ENCODE peak calls at places on chromosomes 13 and 19, in five cellular contexts. C is body of pancreas, U is WTC11, N is ascending aorta, M is stomach. Q is an unnamed sample.

GRCh38 chr13:34733720-34734119 is 208.3 kb upstream of the NBEA start:
- DNase-seq in C (no peak), U (no peak), N (no peak), M (no peak), Q (peak)

GRCh38 chr13:51689597-51689996 is 105.3 kb downstream of the WDFY2 start:
- DNase-seq in C (no peak), U (no peak), N (no peak), M (no peak), Q (peak)

GRCh38 chr19:489418-490196 is 6.7 kb upstream of the MADCAM1 start:
- DNase-seq in C (no peak), U (peak), N (no peak), M (no peak), Q (peak)

GRCh38 chr13:79782541-79783216 is 301.7 kb downstream of the NDFIP2 start:
- DNase-seq in C (peak), U (peak), N (no peak), M (peak), Q (peak)

GRCh38 chr19:15680923-15681322 is 8.0 kb downstream of the CYP4F12 start:
- DNase-seq in C (no peak), U (no peak), N (no peak), M (no peak), Q (no peak)

GRCh38 chr19:49438261-49438660 is 3.1 kb downstream of the SLC17A7 start:
- DNase-seq in C (no peak), U (no peak), N (no peak), M (no peak), Q (no peak)

GRCh38 chr13:49633687-49634086 is 5.4 kb downstream of the ARL11 start:
- DNase-seq in C (no peak), U (no peak), N (no peak), M (no peak), Q (no peak)

GRCh38 chr13:77339408-77339807 is 12.5 kb upstream of the MYCBP2 start:
- DNase-seq in C (no peak), U (no peak), N (no peak), M (no peak), Q (no peak)

GRCh38 chr13:99384468-99384867 is 77.3 kb upstream of the GPR183 start:
- DNase-seq in C (no peak), U (no peak), N (no peak), M (no peak), Q (no peak)

GRCh38 chr13:25890671-25891212 is 161.1 kb downstream of the SHISA2 start:
- DNase-seq in C (no peak), U (no peak), N (no peak), M (no peak), Q (peak)

GRCh38 chr19:21586341-21587116 is 81.1 kb downstream of the ZNF429 start:
- DNase-seq in C (peak), U (no peak), N (no peak), M (peak), Q (no peak)

GRCh38 chr13:113401452-113402415 is 37.8 kb upstream of the GRTP1 start:
- DNase-seq in C (no peak), U (peak), N (no peak), M (no peak), Q (no peak)

DNA sequence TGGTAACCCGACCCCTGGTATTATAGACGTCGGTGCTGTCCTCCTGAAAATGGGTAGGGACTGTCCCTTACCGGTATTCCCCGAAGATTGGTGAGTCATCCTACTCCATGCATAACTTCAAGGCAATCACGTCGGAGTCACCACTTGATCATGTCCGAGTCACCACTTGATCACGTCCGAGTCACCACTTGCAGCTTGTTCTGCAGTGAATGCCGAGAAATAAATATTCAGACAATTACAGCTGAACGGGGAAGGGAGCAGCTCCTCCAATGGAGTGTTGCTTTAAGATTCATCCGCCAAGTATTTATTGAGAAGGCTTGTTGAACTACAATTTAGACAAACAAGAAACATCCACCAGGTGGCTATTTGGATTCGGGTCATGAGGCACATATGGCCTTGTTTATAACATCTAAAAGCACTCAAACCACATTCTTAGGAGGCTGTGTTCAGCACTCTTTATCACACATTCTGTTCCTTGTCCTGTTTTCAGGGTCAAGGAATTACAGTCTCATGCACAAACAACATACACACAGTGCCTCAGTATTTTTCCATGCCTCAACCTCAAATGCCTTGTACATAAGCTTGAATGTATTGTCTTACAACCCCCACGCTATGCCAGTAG is 43.1 kb downstream of the ZNF726 start:
- DNase-seq in C (no peak), U (no peak), N (no peak), M (no peak), Q (peak)
- TF ChIP-seq CTCF in C (no peak), U (no peak), N (no peak), M (no peak), Q (no peak)

GRCh38 chr19:7366701-7367420 is 18.1 kb downstream of the ARHGEF18 start:
- DNase-seq in C (no peak), U (no peak), N (no peak), M (no peak), Q (peak)

GRCh38 chr19:7360393-7360984 is 11.8 kb downstream of the ARHGEF18 start:
- DNase-seq in C (no peak), U (no peak), N (no peak), M (no peak), Q (peak)

GRCh38 chr19:7358102-7358597 is 9.4 kb downstream of the ARHGEF18 start:
- DNase-seq in C (no peak), U (no peak), N (no peak), M (no peak), Q (no peak)

GRCh38 chr19:7368456-7368855 is 19.7 kb downstream of the ARHGEF18 start:
- DNase-seq in C (peak), U (no peak), N (no peak), M (no peak), Q (peak)

GRCh38 chr19:7363225-7363624 is 14.5 kb downstream of the ARHGEF18 start:
- DNase-seq in C (no peak), U (no peak), N (no peak), M (no peak), Q (no peak)
- TF ChIP-seq CTCF in C (no peak), U (no peak), N (no peak), M (no peak), Q (no peak)

DNA sequence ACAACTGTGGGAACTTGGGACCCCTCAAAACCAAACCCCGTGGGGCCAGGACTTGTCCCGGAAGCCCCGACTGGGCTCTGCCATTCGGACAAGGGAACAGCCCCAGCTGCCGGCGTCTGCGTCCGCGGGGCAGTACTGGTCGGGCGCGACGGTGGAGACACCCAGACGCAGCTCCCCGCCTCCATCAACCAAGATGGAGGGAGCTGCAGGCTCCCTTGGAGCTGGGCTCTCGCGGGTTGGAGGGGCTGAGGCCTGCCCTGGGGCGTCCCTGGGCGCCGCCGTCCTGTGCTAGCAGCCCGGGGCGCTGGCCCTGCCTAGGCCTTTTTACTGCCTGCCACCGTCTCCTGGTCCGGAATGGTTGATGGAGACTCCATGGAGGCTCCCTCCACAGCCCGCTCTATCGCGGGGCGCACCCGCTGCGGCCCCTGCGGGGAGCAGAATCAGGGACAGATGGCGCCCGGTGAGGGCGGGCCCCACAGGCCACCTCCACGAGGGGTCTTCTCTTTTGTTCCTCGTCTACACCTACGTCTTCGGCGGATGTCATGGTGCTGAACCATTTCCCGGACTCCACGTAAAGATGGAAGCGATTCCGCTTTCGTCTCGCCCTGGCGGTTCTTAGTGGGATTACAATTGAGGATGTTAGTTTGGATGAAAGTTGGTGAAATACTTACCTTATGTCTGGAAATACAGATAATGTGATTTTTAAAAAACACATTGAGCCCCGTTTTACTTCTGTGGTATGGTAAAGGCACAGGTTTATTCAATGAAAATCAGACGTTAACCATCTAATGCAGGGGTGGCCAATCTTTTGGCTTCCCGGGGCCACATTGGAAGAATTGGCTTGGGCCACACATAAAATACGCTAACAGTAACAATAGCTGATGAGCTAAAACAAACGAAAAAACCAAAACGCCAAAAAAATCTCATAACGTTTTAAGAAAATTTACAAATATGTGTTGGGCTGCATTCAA is 1.2 kb upstream of the ZMYM5 start:
- DNase-seq in C (peak), U (peak), N (no peak), M (peak), Q (peak)
- TF ChIP-seq CTCF in C (peak), U (peak), N (peak), M (peak), Q (peak)

GRCh38 chr19:12657966-12658365 is 8.6 kb downstream of the MAN2B1 start:
- DNase-seq in C (no peak), U (no peak), N (no peak), M (no peak), Q (no peak)
- TF ChIP-seq CTCF in C (no peak), U (no peak), N (no peak), M (no peak), Q (no peak)

GRCh38 chr19:5289060-5289990 is 51.3 kb downstream of the PTPRS start:
- DNase-seq in C (no peak), U (no peak), N (no peak), M (no peak), Q (no peak)
- TF ChIP-seq CTCF in C (no peak), U (no peak), N (no peak), M (no peak), Q (no peak)

GRCh38 chr13:89212186-89212585 is 1541.0 kb downstream of the SLITRK5 start:
- DNase-seq in C (no peak), U (no peak), N (no peak), M (no peak), Q (no peak)
- TF ChIP-seq CTCF in C (no peak), U (no peak), N (no peak), M (no peak), Q (no peak)

DNA sequence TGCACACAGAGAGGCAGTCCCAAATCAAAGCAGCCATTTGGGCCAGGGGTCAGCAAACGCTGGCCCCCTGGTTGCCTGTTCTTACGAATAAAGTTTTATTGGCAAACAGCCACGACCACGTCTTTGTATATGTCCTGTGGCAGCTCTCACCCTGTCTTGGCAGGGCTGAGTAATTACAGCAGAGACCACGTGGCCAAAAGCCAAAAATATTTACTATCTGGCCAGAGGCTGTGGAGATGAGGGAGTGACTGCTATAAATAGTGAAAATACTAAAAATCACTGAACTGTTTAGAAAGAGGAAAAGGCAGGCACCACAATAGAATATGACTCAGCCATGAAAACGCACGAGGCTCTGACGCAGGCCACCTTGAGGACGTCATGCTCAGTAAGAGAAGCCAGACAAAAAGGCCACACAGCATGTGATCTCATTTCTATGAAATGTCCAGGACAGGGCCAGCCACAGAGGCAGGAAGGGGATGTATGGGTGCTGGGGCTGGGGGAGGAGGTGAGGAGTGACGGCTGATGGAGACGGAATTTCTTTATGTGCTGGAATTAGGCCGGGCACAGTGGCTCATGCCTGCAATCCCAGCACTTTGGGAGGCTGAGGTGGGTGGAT is 29.4 kb downstream of the SMIM24 start:
- DNase-seq in C (peak), U (no peak), N (peak), M (peak), Q (peak)
- TF ChIP-seq CTCF in C (no peak), U (no peak), N (no peak), M (no peak), Q (no peak)

GRCh38 chr13:27770809-27771208 is 21.5 kb upstream of the GSX1 start:
- DNase-seq in C (peak), U (peak), N (no peak), M (no peak), Q (peak)

DNA sequence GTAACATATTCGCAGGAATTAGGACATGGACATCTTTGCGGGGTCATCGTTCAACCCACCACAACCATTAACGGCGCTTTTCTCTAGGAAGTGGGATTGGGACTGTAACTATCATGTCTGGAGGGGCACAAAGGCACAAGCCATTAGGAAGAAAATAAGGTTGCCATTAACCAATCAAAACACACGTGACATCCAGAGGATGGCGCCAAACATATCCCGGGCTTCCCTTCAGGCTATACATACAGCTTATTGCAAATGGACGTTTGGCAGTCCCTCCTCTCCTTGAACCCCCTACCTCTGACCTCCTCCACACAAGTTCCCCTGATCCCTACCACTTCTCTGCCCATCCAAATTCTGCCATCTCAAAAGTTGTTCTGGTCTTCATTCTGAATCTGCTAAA is 26.6 kb upstream of the GSX1 start:
- DNase-seq in C (no peak), U (no peak), N (no peak), M (no peak), Q (no peak)
- TF ChIP-seq CTCF in C (no peak), U (no peak), N (no peak), M (no peak), Q (no peak)

GRCh38 chr19:51339687-51340656 is 2.0 kb downstream of the VSIG10L start:
- DNase-seq in C (peak), U (peak), N (peak), M (peak), Q (peak)

GRCh38 chr19:51337141-51337860 is 4.6 kb downstream of the VSIG10L start:
- DNase-seq in C (no peak), U (no peak), N (no peak), M (no peak), Q (no peak)

GRCh38 chr19:51338563-51339312 is 3.2 kb downstream of the VSIG10L start:
- DNase-seq in C (peak), U (peak), N (peak), M (peak), Q (peak)

GRCh38 chr19:51339313-51339686 is 2.6 kb downstream of the VSIG10L start:
- DNase-seq in C (no peak), U (no peak), N (no peak), M (no peak), Q (no peak)

DNA sequence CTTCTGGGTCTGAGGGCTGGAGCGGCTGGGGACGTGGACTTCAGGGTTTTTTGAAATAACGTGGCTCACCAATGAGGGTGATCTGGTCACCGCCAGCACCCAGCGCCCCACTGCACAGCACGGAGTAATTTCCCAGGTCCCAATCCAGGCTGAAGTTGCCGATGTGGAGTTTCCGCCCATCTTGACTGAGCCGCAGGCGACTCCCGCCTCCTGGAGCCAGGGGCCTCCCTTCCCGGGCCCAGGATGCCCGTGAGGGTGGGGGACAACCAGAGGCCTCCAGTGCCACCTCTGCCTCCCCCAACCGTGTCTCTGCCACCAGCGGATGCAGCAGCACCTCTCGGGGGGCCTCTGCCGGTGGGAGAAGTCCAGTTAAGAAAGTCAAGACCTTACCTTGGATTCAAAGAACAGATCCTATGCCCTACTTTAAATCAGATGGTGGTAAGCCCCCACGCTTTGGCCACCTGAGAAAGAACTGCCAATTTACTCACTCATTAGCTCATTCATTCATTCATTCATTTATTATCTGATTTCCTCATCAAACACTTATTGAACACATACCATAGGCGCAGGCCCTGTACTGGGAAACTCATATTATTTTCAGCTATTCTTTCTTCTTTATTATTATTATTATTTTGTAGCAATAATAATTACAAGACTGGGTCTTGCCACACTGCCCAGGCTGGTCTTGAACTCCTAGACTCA is 3.9 kb downstream of the VSIG10L start:
- DNase-seq in C (no peak), U (no peak), N (no peak), M (no peak), Q (no peak)
- TF ChIP-seq CTCF in C (no peak), U (no peak), N (no peak), M (no peak), Q (no peak)

DNA sequence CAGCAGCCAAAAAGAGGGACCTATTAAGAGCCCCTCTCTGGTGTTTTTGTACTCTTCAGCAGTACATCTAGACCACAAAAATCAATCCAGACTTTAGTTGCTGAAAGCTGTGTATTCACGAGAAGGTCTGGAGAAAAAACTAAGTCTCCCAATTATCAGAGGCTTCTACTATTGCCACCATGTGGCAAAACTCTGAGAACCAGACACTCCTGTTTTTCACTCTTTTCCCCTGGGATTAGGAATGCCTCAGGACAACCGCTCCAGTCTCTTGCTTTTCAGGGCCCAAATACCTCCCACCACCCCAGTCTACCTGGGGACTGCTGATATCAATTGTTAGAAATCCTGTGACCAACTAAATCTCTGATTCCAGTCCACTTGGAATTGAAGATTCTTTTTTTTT is 30.1 kb upstream of the OBI1 start:
- DNase-seq in C (no peak), U (no peak), N (no peak), M (no peak), Q (no peak)
- TF ChIP-seq CTCF in C (no peak), U (no peak), N (no peak), M (no peak), Q (no peak)